ENCODE peak calls at places on chromosomes 11 and 22, in seven cellular contexts. A is thyroid gland, G is A549, Y is esophagus squamous epithelium, W is Peyer's patch, T is testis, P is IMR-90. B is an unnamed sample.

GRCh38 chr11:116533186-116533825 is 239.5 kb downstream of the BUD13 start:
- DNase-seq in A (no peak), G (no peak), Y (no peak), W (no peak), T (no peak), P (no peak), B (no peak)

GRCh38 chr11:50412832-50413231 is 380.2 kb downstream of the OR4C45 start:
- DNase-seq in A (no peak), G (no peak), Y (no peak), W (no peak), T (no peak), P (no peak), B (no peak)

GRCh38 chr22:44881624-44882023 is 128.2 kb downstream of the PHF21B start:
- DNase-seq in A (no peak), G (no peak), Y (no peak), W (no peak), T (no peak), P (no peak), B (no peak)

GRCh38 chr11:85787809-85788805 is 22.8 kb downstream of the SYTL2 start:
- DNase-seq in A (no peak), G (peak), Y (no peak), W (no peak), T (no peak), P (peak), B (no peak)

GRCh38 chr11:1449516-1450270 is 36.9 kb downstream of the MOB2 start:
- DNase-seq in A (no peak), G (no peak), Y (no peak), W (no peak), T (no peak), P (no peak), B (no peak)

GRCh38 chr11:17171342-17171741 is 36.4 kb downstream of the PIK3C2A start:
- DNase-seq in A (no peak), G (no peak), Y (no peak), W (no peak), T (no peak), P (peak), B (no peak)

GRCh38 chr11:117314840-117315239 is 1.2 kb downstream of the BACE1 start:
- DNase-seq in A (peak), G (no peak), Y (no peak), W (no peak), T (no peak), P (no peak), B (peak)

GRCh38 chr22:19998232-19998951 is 18.2 kb downstream of the ARVCF start:
- DNase-seq in A (peak), G (no peak), Y (no peak), W (no peak), T (no peak), P (no peak), B (no peak)

GRCh38 chr11:112049777-112050176 is 24.0 kb downstream of the PIH1D2 start:
- DNase-seq in A (no peak), G (no peak), Y (no peak), W (no peak), T (no peak), P (no peak), B (no peak)

GRCh38 chr11:43545610-43546009 is 134.9 kb upstream of the HSD17B12 start:
- DNase-seq in A (no peak), G (no peak), Y (no peak), W (no peak), T (no peak), P (no peak), B (no peak)

GRCh38 chr22:44522526-44523170 is 24.6 kb upstream of the RTL6 start:
- DNase-seq in A (no peak), G (no peak), Y (no peak), W (no peak), T (peak), P (no peak), B (no peak)

GRCh38 chr11:64384039-64384737 is 25.2 kb downstream of the RPS6KA4 start:
- DNase-seq in A (no peak), G (no peak), Y (no peak), W (no peak), T (peak), P (no peak), B (no peak)

GRCh38 chr11:16896716-16897115 is 117.5 kb downstream of the PLEKHA7 start:
- DNase-seq in A (no peak), G (no peak), Y (no peak), W (no peak), T (no peak), P (no peak), B (no peak)

GRCh38 chr11:119371778-119372182 is 9.7 kb downstream of the USP2 start:
- DNase-seq in A (peak), G (peak), Y (no peak), W (peak), T (peak), P (no peak), B (no peak)

GRCh38 chr11:58618215-58618614 is 4.2 kb upstream of the CNTF start:
- DNase-seq in A (no peak), G (peak), Y (no peak), W (no peak), T (no peak), P (no peak), B (no peak)

GRCh38 chr11:1520987-1521349 is 34.4 kb upstream of the MOB2 start:
- DNase-seq in A (no peak), G (no peak), Y (no peak), W (no peak), T (no peak), P (no peak), B (no peak)

GRCh38 chr22:42217019-42217751 is 53.3 kb downstream of the TCF20 start:
- DNase-seq in A (no peak), G (peak), Y (no peak), W (no peak), T (no peak), P (peak), B (no peak)

GRCh38 chr11:109043318-109043717 is 378.4 kb downstream of the DDX10 start:
- DNase-seq in A (no peak), G (no peak), Y (no peak), W (no peak), T (no peak), P (no peak), B (no peak)

GRCh38 chr11:109051200-109051599 is 370.8 kb upstream of the C11orf87 start:
- DNase-seq in A (no peak), G (no peak), Y (no peak), W (no peak), T (no peak), P (no peak), B (no peak)

GRCh38 chr11:109046284-109046992 is 375.6 kb upstream of the C11orf87 start:
- DNase-seq in A (no peak), G (no peak), Y (no peak), W (no peak), T (no peak), P (no peak), B (no peak)

GRCh38 chr11:109048098-109048497 is 373.9 kb upstream of the C11orf87 start:
- DNase-seq in A (no peak), G (no peak), Y (no peak), W (no peak), T (no peak), P (peak), B (no peak)
- TF ChIP-seq CTCF in A (no peak), G (no peak), Y (no peak), W (no peak), T (no peak), P (no peak), B (no peak)

GRCh38 chr22:46612904-46613605 is 7.1 kb upstream of the GRAMD4 start:
- DNase-seq in A (no peak), G (no peak), Y (no peak), W (peak), T (no peak), P (no peak), B (no peak)
- TF ChIP-seq POLR2A in A (no peak), G (no peak), Y (no peak), W (peak), T (no peak), P (no peak), B (no peak)

GRCh38 chr11:70204466-70204799 is 1.3 kb downstream of the FADD start:
- DNase-seq in A (no peak), G (no peak), Y (no peak), W (no peak), T (no peak), P (no peak), B (no peak)
- H3K27ac ChIP-seq in A (peak), G (peak), Y (peak), W (peak), T (peak), P (peak), B (no peak)

DNA sequence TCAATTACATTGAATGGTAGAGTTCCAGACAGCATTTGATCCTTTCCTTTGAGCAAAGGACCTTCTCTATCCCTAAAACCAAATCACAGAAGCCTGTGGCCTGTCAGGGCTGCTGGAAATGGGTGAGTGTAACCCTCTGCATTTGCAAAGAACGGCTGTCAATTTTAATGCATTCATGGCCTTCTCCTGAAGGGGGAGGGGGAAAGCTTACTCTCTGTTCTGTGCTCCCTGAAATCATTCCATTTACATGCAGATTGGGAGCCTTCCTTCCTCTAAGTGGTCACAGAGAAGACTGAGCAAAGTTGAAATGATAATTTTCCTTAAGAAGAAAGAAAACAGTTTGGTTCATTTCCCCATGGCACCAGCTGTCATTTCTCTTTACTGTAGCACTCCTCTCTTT is 109.2 kb upstream of the KIRREL3 start:
- DNase-seq in A (no peak), G (no peak), Y (no peak), W (no peak), T (no peak), P (no peak), B (no peak)
- TF ChIP-seq CTCF in A (no peak), G (no peak), Y (no peak), W (no peak), T (no peak), P (no peak), B (no peak)

GRCh38 chr22:31630331-31631329 is 31.4 kb downstream of the PISD start:
- DNase-seq in A (peak), G (peak), Y (peak), W (peak), T (peak), P (peak), B (peak)
- TF ChIP-seq POLR2A in A (no peak), G (peak), Y (no peak), W (peak), T (no peak), P (peak), B (peak)

GRCh38 chr22:46825145-46825544 is 62.7 kb downstream of the TBC1D22A start:
- DNase-seq in A (no peak), G (no peak), Y (no peak), W (no peak), T (no peak), P (no peak), B (no peak)
- H3K27ac ChIP-seq in A (no peak), G (no peak), Y (no peak), W (no peak), T (no peak), P (no peak), B (no peak)

DNA sequence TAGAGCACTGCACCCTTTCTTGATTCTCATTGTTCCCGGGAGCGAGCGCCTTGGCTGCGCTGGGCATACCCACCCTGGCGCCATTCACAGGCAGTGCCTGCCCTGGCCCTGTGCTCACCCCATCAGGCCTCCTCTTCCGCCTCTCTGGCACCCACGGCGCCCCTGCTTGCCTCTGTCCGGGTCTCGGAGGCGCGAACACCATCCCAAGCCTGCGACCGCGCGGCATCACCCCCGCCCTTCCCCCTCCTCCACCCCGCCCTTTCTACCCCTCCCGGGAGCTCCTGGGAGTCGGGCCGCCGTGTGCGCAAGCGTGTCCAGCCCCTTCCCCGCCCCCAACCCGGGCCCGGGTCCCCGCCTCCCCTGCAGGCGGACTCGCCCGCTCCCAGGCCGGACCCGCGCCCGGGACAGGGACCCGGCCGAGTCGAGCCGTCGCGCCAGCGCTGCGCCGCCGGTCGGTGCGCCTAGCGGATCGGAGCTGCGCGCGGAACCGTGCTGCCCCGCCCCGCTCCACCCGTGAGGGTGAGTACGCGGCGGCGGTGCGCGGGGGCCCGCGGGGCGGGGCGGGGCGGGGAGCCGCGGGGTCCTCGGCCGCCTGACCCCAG is at the start of gene ST3GAL4:
- DNase-seq in A (peak), G (peak), Y (peak), W (peak), T (peak), P (peak), B (peak)
- TF ChIP-seq CTCF in A (no peak), G (no peak), Y (no peak), W (no peak), T (no peak), P (no peak), B (no peak)